ENCODE peak calls at places on chromosomes 6 and 20, in five cellular contexts. S is upper lobe of left lung, U is left ventricle myocardium inferior, Z is MM.1S, N is pancreas. R is an unnamed sample.

GRCh38 chr20:62925420-62926228 is 681 bp downstream of the DIDO1 start:
- DNase-seq in N (peak), U (no peak), Z (peak), S (peak), R (peak)

GRCh38 chr6:1525364-1526038 is 84.2 kb upstream of the FOXC1 start:
- DNase-seq in S (no peak), N (no peak), U (no peak), Z (no peak), R (no peak)

GRCh38 chr20:35773154-35773751 is 1.4 kb downstream of the PHF20 start:
- DNase-seq in N (peak), S (no peak), U (no peak), Z (peak), R (peak)

GRCh38 chr6:39225946-39226437 is 3.3 kb downstream of the KCNK5 start:
- DNase-seq in N (no peak), Z (no peak), U (no peak), S (no peak), R (no peak)

GRCh38 chr20:3161316-3162079 is 1.8 kb upstream of the FASTKD5 start:
- DNase-seq in Z (no peak), U (no peak), N (no peak), S (no peak), R (no peak)

GRCh38 chr20:17059465-17059864 is 167.4 kb upstream of the PCSK2 start:
- DNase-seq in U (no peak), N (no peak), Z (no peak), S (no peak), R (no peak)

GRCh38 chr20:3172933-3173581 is at the start of gene LZTS3:
- DNase-seq in U (peak), Z (peak), N (peak), S (peak), R (peak)

GRCh38 chr6:169866140-169866534 is 114.7 kb downstream of the ERMARD start:
- DNase-seq in S (no peak), N (no peak), U (no peak), Z (no peak), R (no peak)

GRCh38 chr6:77368660-77369313 is 94.5 kb downstream of the HTR1B start:
- DNase-seq in S (no peak), N (peak), U (peak), Z (peak), R (peak)

GRCh38 chr6:93183513-93183912 is 235.8 kb downstream of the EPHA7 start:
- DNase-seq in U (no peak), S (no peak), N (no peak), Z (no peak), R (no peak)

GRCh38 chr6:101125380-101125971 is 244.3 kb upstream of the ASCC3 start:
- DNase-seq in Z (no peak), N (no peak), U (no peak), S (no peak), R (no peak)

GRCh38 chr6:18308070-18308735 is 43.9 kb upstream of the DEK start:
- DNase-seq in N (no peak), U (no peak), Z (no peak), S (no peak), R (no peak)

GRCh38 chr6:109010703-109011102 is 83.9 kb downstream of the SESN1 start:
- DNase-seq in N (no peak), S (no peak), U (no peak), Z (no peak), R (no peak)

GRCh38 chr6:51098801-51099200 is 280.1 kb downstream of the TFAP2B start:
- DNase-seq in U (no peak), Z (no peak), S (no peak), N (no peak), R (no peak)

GRCh38 chr6:169909113-169909512 is 157.7 kb downstream of the ERMARD start:
- DNase-seq in S (no peak), Z (no peak), U (no peak), N (no peak), R (no peak)

GRCh38 chr6:13505345-13505734 is 17.9 kb upstream of the GFOD1 start:
- DNase-seq in N (no peak), U (no peak), S (no peak), Z (no peak), R (no peak)

GRCh38 chr20:2736441-2736840 is 43.9 kb downstream of the EBF4 start:
- DNase-seq in Z (no peak), S (no peak), N (no peak), U (no peak), R (no peak)

GRCh38 chr6:34867484-34867883 is 20.4 kb downstream of the TAF11 start:
- DNase-seq in S (no peak), Z (no peak), U (no peak), N (no peak), R (no peak)

GRCh38 chr20:34922654-34923381 is 32.8 kb downstream of the GSS start:
- DNase-seq in S (no peak), U (no peak), Z (no peak), N (peak), R (no peak)

GRCh38 chr20:57545927-57546662 is 14.8 kb upstream of the PCK1 start:
- DNase-seq in Z (no peak), N (no peak), U (no peak), S (no peak), R (no peak)

GRCh38 chr20:57746201-57746600 is 36.4 kb upstream of the PMEPA1 start:
- DNase-seq in N (no peak), S (peak), U (no peak), Z (no peak), R (no peak)

GRCh38 chr20:37267684-37268313 is 6.2 kb upstream of the GHRH start:
- DNase-seq in Z (no peak), S (no peak), N (no peak), U (no peak), R (peak)

GRCh38 chr6:37566209-37566859 is 66.6 kb upstream of the CCDC167 start:
- DNase-seq in Z (peak), U (peak), N (no peak), S (peak), R (peak)

GRCh38 chr20:18202966-18203365 is 65.3 kb downstream of the KAT14 start:
- DNase-seq in N (no peak), U (no peak), S (no peak), Z (no peak), R (no peak)

GRCh38 chr6:20013485-20013884 is 176.3 kb downstream of the ID4 start:
- DNase-seq in Z (no peak), S (no peak), N (no peak), U (no peak), R (peak)

GRCh38 chr6:22306741-22307466 is 10.1 kb upstream of the PRL start:
- DNase-seq in S (no peak), Z (no peak), U (no peak), N (no peak), R (no peak)

GRCh38 chr20:31760457-31761240 is 21.6 kb downstream of the TPX2 start:
- DNase-seq in S (no peak), Z (no peak), N (no peak), U (no peak), R (no peak)

GRCh38 chr6:158628542-158628941 is 16.0 kb downstream of the DYNLT1 start:
- DNase-seq in U (no peak), S (no peak), Z (no peak), N (no peak), R (no peak)

GRCh38 chr20:607476-607875 is 2.6 kb downstream of the TCF15 start:
- DNase-seq in N (no peak), Z (no peak), U (peak), S (no peak), R (no peak)

GRCh38 chr6:119226089-119226488 is 123.5 kb downstream of the MAN1A1 start:
- DNase-seq in Z (no peak), N (no peak), U (no peak), S (no peak), R (no peak)

GRCh38 chr6:111361648-111362047 is 121.4 kb downstream of the REV3L start:
- DNase-seq in S (no peak), Z (no peak), N (no peak), U (no peak), R (peak)

GRCh38 chr6:48426636-48427035 is 315.6 kb upstream of the PTCHD4 start:
- DNase-seq in S (no peak), Z (no peak), N (no peak), U (no peak), R (no peak)

GRCh38 chr20:18702736-18703135 is 110.8 kb upstream of the SCP2D1 start:
- DNase-seq in U (peak), Z (no peak), N (no peak), S (no peak), R (no peak)

GRCh38 chr6:6858533-6858982 is 249.2 kb upstream of the RREB1 start:
- DNase-seq in S (no peak), U (no peak), Z (no peak), N (no peak), R (no peak)

GRCh38 chr20:41149679-41150131 is 12.4 kb downstream of the PLCG1 start:
- DNase-seq in Z (no peak), N (no peak), S (no peak), U (no peak), R (no peak)

GRCh38 chr20:62812181-62812906 is 4.5 kb upstream of the COL9A3 start:
- DNase-seq in S (peak), Z (no peak), U (no peak), N (no peak), R (no peak)

GRCh38 chr20:31968299-31969126 is 562 bp downstream of the XKR7 start:
- DNase-seq in S (peak), U (peak), Z (peak), N (peak), R (peak)

GRCh38 chr20:58598271-58599015 is 52.6 kb upstream of the STX16 start:
- DNase-seq in N (no peak), S (no peak), Z (no peak), U (peak), R (no peak)

GRCh38 chr6:43911354-43911624 is 141.3 kb downstream of the VEGFA start:
- DNase-seq in S (no peak), Z (no peak), N (no peak), U (no peak), R (no peak)

DNA sequence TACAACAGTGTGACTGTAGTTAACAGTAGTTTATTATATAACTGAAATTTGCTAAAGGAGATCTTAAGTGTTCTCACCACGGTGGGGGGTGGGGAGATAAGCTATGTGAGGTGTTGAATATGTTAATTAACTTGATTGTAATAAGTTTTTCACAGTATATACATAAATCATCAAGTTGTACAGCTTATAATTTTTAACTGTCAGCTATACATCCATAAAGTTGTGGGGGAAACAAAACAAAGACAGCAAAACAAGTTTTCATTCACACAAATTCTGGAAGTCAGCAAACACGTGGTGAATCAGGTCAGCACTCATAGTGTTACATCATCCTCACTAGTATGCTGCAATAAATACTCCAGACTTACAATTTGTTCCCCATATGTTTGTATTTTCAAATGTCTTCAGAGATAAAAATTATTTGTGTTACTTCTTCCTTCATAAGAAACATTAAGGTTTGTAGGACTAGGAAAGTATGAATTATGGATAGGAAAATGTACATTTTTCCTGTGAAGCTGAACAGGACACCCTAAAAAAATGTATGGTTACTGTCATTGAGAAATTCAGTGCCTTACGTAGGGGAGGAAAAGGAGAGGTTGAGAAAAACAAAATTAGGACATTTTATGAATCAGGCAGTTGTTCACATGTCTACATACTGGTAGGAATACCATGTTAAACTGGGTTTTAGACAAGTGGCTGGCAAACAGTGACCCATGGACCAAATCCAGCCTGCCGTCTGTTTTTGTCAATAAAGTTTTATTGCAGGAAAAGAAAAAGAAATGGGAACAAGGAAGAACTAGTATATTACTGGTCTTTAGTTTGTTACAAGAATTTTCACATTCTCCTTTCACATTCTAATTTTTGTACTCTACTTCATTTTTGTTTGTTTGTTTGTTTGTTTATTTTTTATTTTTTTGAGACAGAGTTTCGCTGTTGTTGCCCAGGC is 6.0 kb downstream of the SUMO4 start:
- DNase-seq in S (no peak), U (no peak), N (no peak), Z (no peak), R (no peak)
- H3K27ac ChIP-seq in S (no peak), U (no peak), N (no peak), Z (no peak), R (no peak)

DNA sequence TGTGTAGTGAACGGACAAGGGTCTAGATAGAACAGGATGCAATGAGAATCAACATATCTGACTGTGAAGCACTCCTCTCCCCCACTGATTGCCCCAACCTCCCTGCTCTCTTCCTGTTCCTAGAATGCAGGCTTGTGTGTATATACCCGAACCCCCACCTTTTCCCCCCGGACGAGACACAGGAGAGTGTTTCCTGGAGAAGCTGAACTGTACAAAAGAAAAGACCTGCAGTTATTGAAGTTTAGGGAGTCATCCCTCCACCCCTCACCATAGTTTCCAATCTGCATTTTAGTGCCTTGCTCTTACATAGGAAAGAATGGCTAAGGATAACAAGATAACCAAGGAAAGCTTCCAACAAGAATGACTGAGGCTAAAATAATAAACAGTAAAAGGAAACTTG is 55.4 kb upstream of the PDE10A start:
- DNase-seq in U (no peak), Z (no peak), N (no peak), S (no peak), R (no peak)
- H3K27ac ChIP-seq in U (no peak), Z (no peak), N (no peak), S (no peak), R (no peak)

DNA sequence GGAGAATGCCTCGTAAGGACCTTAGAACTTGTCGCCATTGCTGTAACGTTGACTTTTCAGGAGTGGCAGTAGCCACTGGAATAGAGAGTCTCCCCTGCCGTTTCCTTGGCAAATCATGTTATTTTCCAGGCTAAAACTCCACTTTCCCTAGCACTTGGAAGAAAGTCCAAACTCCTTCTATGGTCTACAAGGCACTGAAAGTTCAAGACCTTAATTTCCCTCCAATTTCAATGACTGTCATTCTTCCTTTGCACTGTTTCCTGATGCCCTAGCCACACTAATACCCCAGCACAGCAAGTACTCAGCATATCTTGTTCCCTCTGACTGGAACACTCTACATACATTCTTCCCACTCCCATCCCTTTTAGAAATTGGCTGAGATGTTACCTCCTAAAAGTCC is 1.8 kb upstream of the TBPL1 start:
- DNase-seq in Z (no peak), S (no peak), U (no peak), N (no peak), R (no peak)
- H3K27ac ChIP-seq in Z (no peak), S (peak), U (peak), N (peak), R (no peak)

GRCh38 chr6:63963756-63964315 is 328.2 kb downstream of the PHF3 start:
- DNase-seq in N (no peak), Z (peak), U (no peak), S (no peak), R (no peak)

GRCh38 chr6:63964347-63964746 is 328.7 kb downstream of the PHF3 start:
- DNase-seq in N (no peak), Z (no peak), S (no peak), U (no peak), R (peak)

DNA sequence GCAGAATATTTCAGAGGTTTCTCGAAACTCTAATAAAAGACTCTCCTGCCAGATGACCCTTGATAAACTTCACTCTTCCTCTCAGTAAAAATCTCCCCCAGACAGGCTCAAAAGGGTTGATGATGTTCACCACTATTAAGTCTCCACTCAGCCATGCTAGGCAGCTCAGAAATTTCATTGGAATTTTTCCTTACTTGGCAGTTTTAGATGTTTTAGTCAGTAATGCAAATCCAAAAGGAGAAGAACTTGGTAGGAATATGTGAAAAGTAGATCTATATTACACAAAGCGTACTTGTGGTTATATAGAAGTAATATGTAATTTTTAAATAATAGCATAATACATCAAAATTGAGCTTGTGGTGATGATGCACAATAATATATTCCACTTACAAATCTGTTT is 333.0 kb downstream of the PHF3 start:
- DNase-seq in Z (no peak), S (no peak), N (no peak), U (no peak), R (no peak)
- H3K27ac ChIP-seq in Z (no peak), S (no peak), N (no peak), U (no peak), R (no peak)

GRCh38 chr6:74609857-74610256 is 596.0 kb downstream of the COL12A1 start:
- DNase-seq in Z (no peak), U (no peak), S (no peak), N (no peak), R (no peak)
- H3K27ac ChIP-seq in Z (no peak), U (no peak), S (no peak), N (no peak), R (no peak)

DNA sequence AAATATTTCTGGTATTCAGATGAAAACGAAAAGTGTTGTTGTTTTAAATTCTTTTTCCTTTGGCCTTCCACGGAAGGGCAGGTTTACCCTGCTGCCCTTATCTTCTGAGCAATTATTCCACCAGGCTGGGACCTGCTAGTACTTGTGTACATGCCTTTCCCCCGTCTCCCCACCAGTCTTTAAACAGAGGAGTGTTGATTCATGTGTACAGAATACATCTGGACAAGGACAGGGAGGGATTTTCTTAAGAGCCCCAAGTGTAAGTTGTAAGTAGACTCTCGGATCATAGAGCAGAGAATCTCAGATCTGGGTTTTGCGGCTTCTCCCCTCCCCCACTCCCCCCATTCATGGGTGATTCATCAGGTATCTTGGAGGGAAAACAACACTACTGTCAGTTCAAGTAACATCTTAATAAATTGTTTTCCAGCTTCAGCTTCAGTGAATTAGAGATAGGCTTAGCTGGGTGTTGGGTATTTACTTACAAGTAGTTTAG is 81.3 kb downstream of the RTN4IP1 start:
- DNase-seq in S (no peak), U (no peak), N (no peak), Z (no peak), R (no peak)
- H3K27ac ChIP-seq in S (peak), U (peak), N (no peak), Z (no peak), R (no peak)

GRCh38 chr6:42707595-42707994 is 14.8 kb downstream of the PRPH2 start:
- DNase-seq in U (no peak), N (no peak), S (no peak), Z (no peak), R (no peak)

GRCh38 chr6:42708096-42708495 is 14.3 kb downstream of the PRPH2 start:
- DNase-seq in S (no peak), N (no peak), U (no peak), Z (no peak), R (no peak)

GRCh38 chr6:42702200-42702599 is 20.2 kb downstream of the PRPH2 start:
- DNase-seq in S (no peak), Z (peak), U (no peak), N (no peak), R (no peak)

GRCh38 chr6:42704251-42704936 is 18.0 kb downstream of the PRPH2 start:
- DNase-seq in N (peak), Z (no peak), S (no peak), U (no peak), R (no peak)

GRCh38 chr6:42704937-42705374 is 17.4 kb downstream of the PRPH2 start:
- DNase-seq in N (no peak), Z (no peak), U (no peak), S (no peak), R (no peak)
- H3K27ac ChIP-seq in N (no peak), Z (no peak), U (no peak), S (no peak), R (no peak)

GRCh38 chr6:32664827-32665362 is 1.6 kb downstream of the HLA-DQB1 start:
- DNase-seq in U (peak), N (no peak), S (peak), Z (no peak), R (peak)
- H3K27ac ChIP-seq in U (peak), N (no peak), S (no peak), Z (no peak), R (no peak)